ENCODE peak calls at places on chromosomes 6 and 20, in eight cellular contexts. Z is RWPE1, O is cardiac muscle cell, J is GM23248, E is heart left ventricle, W is vagina, Q is fibroblast of lung, P is GM23338. X is an unnamed sample.
A peak's percentile ranks its signal among the peaks of the same experiment; 100 is the strongest.

GRCh38 chr20:59515013-59515905 is 89.1 kb upstream of the PHACTR3 start:
- DNase-seq in Z (peak; percentile 91), O (peak; percentile 90), J (peak; percentile 85), E (peak; percentile 73), W (no peak), Q (peak; percentile 23), P (peak; percentile 94), X (no peak)

GRCh38 chr6:97423190-97423589 is 140.2 kb upstream of the MMS22L start:
- DNase-seq in Z (no peak), O (no peak), J (no peak), E (no peak), W (no peak), Q (no peak), P (no peak), X (no peak)

GRCh38 chr6:106162926-106163325 is 76.8 kb downstream of the PRDM1 start:
- DNase-seq in Z (no peak), O (no peak), J (peak; percentile 43), E (no peak), W (no peak), Q (peak; percentile 63), P (no peak), X (no peak)

GRCh38 chr20:15278041-15278440 is 940.6 kb upstream of the FLRT3 start:
- DNase-seq in Z (peak; percentile 12), O (no peak), J (peak; percentile 1), E (no peak), W (no peak), Q (no peak), P (no peak), X (no peak)

GRCh38 chr6:23031986-23032385 is 462.6 kb downstream of the HDGFL1 start:
- DNase-seq in Z (no peak), O (no peak), J (peak; percentile 14), E (no peak), W (no peak), Q (peak; percentile 3), P (no peak), X (no peak)

GRCh38 chr6:97771356-97771755 is 488.3 kb upstream of the MMS22L start:
- DNase-seq in Z (no peak), O (no peak), J (no peak), E (no peak), W (no peak), Q (peak; percentile 1), P (peak; percentile 66), X (no peak)

GRCh38 chr6:148140772-148141557 is 201.7 kb upstream of the SASH1 start:
- DNase-seq in Z (no peak), O (no peak), J (peak; percentile 19), E (no peak), W (no peak), Q (no peak), P (no peak), X (no peak)

GRCh38 chr20:25361287-25361683 is 29.4 kb downstream of the ABHD12 start:
- DNase-seq in Z (no peak), O (no peak), J (peak; percentile 13), E (no peak), W (no peak), Q (peak; percentile 72), P (no peak), X (no peak)

GRCh38 chr6:71887006-71887743 is 825 bp downstream of the RIMS1 start:
- DNase-seq in Z (no peak), O (peak; percentile 44), J (peak; percentile 38), E (no peak), W (no peak), Q (no peak), P (peak; percentile 47), X (peak; percentile 58)

GRCh38 chr6:8551386-8551785 is 116.0 kb upstream of the SLC35B3 start:
- DNase-seq in Z (no peak), O (no peak), J (no peak), E (no peak), W (no peak), Q (no peak), P (no peak), X (no peak)

GRCh38 chr6:111657146-111657545 is 51.5 kb upstream of the TRAF3IP2 start:
- DNase-seq in Z (peak; percentile 16), O (no peak), J (peak; percentile 81), E (no peak), W (no peak), Q (peak; percentile 75), P (no peak), X (no peak)

GRCh38 chr6:13697857-13698256 is 13.8 kb downstream of the RANBP9 start:
- DNase-seq in Z (no peak), O (no peak), J (peak; percentile 18), E (no peak), W (no peak), Q (no peak), P (no peak), X (no peak)

GRCh38 chr6:130680118-130680517 is 147.1 kb upstream of the SMLR1 start:
- DNase-seq in Z (peak; percentile 82), O (no peak), J (peak; percentile 73), E (no peak), W (no peak), Q (peak; percentile 74), P (no peak), X (no peak)

GRCh38 chr20:38143646-38144554 is 21.2 kb downstream of the TGM2 start:
- DNase-seq in Z (peak; percentile 90), O (peak; percentile 49), J (peak; percentile 97), E (peak; percentile 43), W (no peak), Q (peak; percentile 95), P (no peak), X (no peak)

GRCh38 chr6:82040405-82041221 is 206.9 kb downstream of the IBTK start:
- DNase-seq in Z (peak; percentile 40), O (peak; percentile 67), J (peak; percentile 76), E (no peak), W (no peak), Q (peak; percentile 48), P (peak; percentile 79), X (no peak)

GRCh38 chr6:1281746-1282145 is 30.2 kb upstream of the FOXQ1 start:
- DNase-seq in Z (no peak), O (no peak), J (no peak), E (no peak), W (no peak), Q (no peak), P (no peak), X (no peak)

GRCh38 chr20:32965581-32966373 is 38.5 kb downstream of the SUN5 start:
- DNase-seq in Z (no peak), O (no peak), J (no peak), E (no peak), W (no peak), Q (no peak), P (no peak), X (peak; percentile 38)

GRCh38 chr20:32234135-32234808 is 26.6 kb downstream of the POFUT1 start:
- DNase-seq in Z (no peak), O (no peak), J (no peak), E (no peak), W (no peak), Q (no peak), P (no peak), X (no peak)

GRCh38 chr20:62489186-62489939 is 13.6 kb upstream of the GATA5 start:
- DNase-seq in Z (peak; percentile 96), O (no peak), J (peak; percentile 63), E (no peak), W (no peak), Q (peak; percentile 13), P (no peak), X (no peak)

DNA sequence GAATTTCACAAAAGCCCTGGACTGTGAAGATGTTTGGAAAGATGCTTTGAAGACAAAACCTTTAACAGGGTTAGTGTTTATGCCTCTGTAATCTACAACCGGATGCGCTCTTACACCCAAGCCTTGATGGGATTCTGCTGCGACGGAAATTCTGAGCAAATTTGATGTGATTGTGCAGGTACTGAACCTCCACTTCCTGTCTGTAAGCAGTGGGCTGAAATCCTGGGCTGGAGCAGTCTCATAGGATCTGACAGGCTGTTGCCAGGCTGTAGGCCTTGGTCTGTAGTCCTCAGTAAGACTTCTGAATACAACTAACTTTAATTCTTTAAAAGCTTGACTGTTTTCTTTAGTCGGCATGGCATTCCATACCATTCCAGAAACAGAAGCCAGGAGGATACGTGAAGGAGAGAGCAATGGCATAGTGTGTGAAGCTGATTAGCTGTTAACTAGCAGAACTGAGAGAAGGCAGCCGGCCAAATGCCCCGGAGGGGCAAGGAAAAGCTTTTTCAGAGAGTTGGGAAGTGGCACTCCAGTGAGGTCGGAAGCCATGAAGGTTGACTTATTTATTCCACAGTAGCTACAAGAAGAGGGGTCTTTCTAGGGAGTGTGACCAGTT is 68.3 kb downstream of the ADTRP start:
- DNase-seq in Z (no peak), O (peak; percentile 12), J (no peak), E (no peak), W (no peak), Q (no peak), P (no peak), X (no peak)
- H3K27ac ChIP-seq in Z (no peak overlapping the region), O (no peak overlapping the region), J (no peak overlapping the region), E (no peak overlapping the region), W (no peak overlapping the region), Q (peak overlapping the region; percentile 3), P (no peak overlapping the region), X (no peak overlapping the region)

DNA sequence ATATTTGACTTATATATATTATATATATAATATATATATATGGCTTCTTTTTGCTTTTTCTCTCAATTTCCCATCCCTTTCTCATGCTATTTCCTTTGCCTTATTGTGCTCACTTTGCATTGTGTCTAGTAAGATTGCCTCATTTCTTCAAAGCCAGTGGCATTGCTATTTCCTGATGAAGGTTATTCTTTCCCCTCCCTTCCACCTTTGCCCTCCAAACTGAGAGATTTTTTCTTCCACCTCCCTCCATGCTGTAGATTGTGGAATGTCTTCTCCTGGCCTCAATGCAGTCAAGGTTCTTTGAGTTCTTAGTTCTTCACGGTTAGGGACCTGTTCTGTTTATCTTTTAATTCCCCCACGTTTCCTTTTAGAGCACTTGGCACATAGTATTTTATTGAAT is 17.2 kb downstream of the SH3BGRL2 start:
- DNase-seq in Z (no peak), O (no peak), J (no peak), E (no peak), W (no peak), Q (no peak), P (no peak), X (no peak)
- H3K27ac ChIP-seq in Z (no peak overlapping the region), O (no peak overlapping the region), J (no peak overlapping the region), E (no peak overlapping the region), W (no peak overlapping the region), Q (no peak overlapping the region), P (no peak overlapping the region), X (no peak overlapping the region)

DNA sequence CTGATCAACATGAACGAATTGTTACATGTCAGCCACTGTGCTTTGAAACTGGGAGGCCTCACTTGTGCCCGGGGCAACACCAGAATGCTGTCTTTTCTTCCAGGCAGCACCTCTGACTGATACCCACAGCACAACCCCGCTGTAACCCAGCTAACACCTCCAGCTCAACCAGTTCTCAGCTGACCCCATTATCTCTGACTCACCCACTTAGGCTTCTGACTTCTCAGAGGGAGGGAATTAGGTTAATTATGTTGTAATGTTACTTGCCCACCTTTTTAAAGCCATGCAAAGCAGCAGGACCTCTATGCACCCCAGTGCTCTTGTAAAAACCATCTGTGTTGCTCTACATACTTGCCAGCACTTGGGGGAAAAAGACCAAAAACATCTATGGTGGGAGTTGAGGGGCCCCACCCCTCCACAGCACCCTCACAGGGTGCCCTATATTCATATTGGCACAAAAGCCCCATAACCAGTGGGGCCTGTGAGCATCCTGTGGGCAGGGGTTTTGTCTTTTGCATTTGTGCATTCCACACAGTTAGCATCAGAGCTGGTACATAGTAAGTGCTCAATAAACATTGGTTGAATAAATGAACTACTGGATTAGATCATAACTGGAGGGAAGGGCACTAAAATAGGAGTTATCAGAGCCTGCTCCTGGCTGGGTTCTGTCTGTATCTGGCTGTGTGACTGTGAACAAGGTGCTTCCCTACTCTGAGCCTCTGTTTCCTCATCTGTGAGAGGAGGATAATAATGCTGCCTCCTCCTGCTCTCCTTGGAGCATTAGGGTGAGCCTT is 22.3 kb downstream of the BNIP5 start:
- DNase-seq in Z (peak; percentile 92), O (peak; percentile 30), J (peak; percentile 47), E (no peak), W (no peak), Q (peak; percentile 55), P (no peak), X (no peak)
- H3K27ac ChIP-seq in Z (no peak overlapping the region), O (no peak overlapping the region), J (no peak overlapping the region), E (no peak overlapping the region), W (no peak overlapping the region), Q (no peak overlapping the region), P (no peak overlapping the region), X (no peak overlapping the region)

GRCh38 chr20:10689385-10689784 is 15.6 kb upstream of the JAG1 start:
- DNase-seq in Z (no peak), O (no peak), J (no peak), E (no peak), W (no peak), Q (no peak), P (no peak), X (no peak)
- H3K27ac ChIP-seq in Z (no peak overlapping the region), O (no peak overlapping the region), J (no peak overlapping the region), E (no peak overlapping the region), W (no peak overlapping the region), Q (no peak overlapping the region), P (no peak overlapping the region), X (no peak overlapping the region)